ENCODE peak calls at places on chromosomes 12 and 14, in seven cellular contexts. One of them, this sample, is unnamed.

GRCh38 chr12:98291828-98292227 is 223.6 kb upstream of the TMPO start:
- DNase-seq in sigmoid colon: no peak
- DNase-seq in GM12878: no peak
- DNase-seq in GM10248: no peak
- DNase-seq in GM13977: no peak
- DNase-seq in PC-9: no peak
- DNase-seq in neural crest cell: no peak
- DNase-seq in this sample: no peak

GRCh38 chr14:50961606-50962259 is 17.4 kb upstream of the PYGL start:
- DNase-seq in GM13977: no peak
- DNase-seq in GM12878: no peak
- DNase-seq in GM10248: no peak
- DNase-seq in neural crest cell: no peak
- DNase-seq in sigmoid colon: no peak
- DNase-seq in PC-9: peak
- DNase-seq in this sample: no peak

GRCh38 chr14:74135386-74135785 is 50.6 kb downstream of the LIN52 start:
- DNase-seq in neural crest cell: no peak
- DNase-seq in PC-9: peak
- DNase-seq in GM13977: no peak
- DNase-seq in sigmoid colon: no peak
- DNase-seq in GM12878: no peak
- DNase-seq in GM10248: no peak
- DNase-seq in this sample: no peak

GRCh38 chr14:49461529-49462401 is 124.4 kb downstream of the RPS29 start:
- DNase-seq in GM12878: peak
- DNase-seq in sigmoid colon: no peak
- DNase-seq in PC-9: peak
- DNase-seq in GM10248: peak
- DNase-seq in GM13977: peak
- DNase-seq in neural crest cell: peak
- DNase-seq in this sample: no peak

GRCh38 chr12:118447181-118447580 is 70.8 kb downstream of the SUDS3 start:
- DNase-seq in GM13977: no peak
- DNase-seq in GM12878: no peak
- DNase-seq in neural crest cell: no peak
- DNase-seq in sigmoid colon: no peak
- DNase-seq in PC-9: no peak
- DNase-seq in GM10248: no peak
- DNase-seq in this sample: no peak

GRCh38 chr12:79834712-79835376 is 100.1 kb downstream of the PPP1R12A start:
- DNase-seq in GM13977: no peak
- DNase-seq in GM12878: no peak
- DNase-seq in sigmoid colon: no peak
- DNase-seq in neural crest cell: no peak
- DNase-seq in PC-9: no peak
- DNase-seq in GM10248: no peak
- DNase-seq in this sample: no peak

GRCh38 chr12:2465681-2466080 is 329.1 kb upstream of the FKBP4 start:
- DNase-seq in PC-9: no peak
- DNase-seq in GM13977: no peak
- DNase-seq in GM12878: no peak
- DNase-seq in sigmoid colon: no peak
- DNase-seq in neural crest cell: no peak
- DNase-seq in GM10248: no peak
- DNase-seq in this sample: no peak

GRCh38 chr12:40164034-40164433 is 58.2 kb upstream of the SLC2A13 start:
- DNase-seq in GM10248: no peak
- DNase-seq in neural crest cell: no peak
- DNase-seq in GM13977: no peak
- DNase-seq in PC-9: no peak
- DNase-seq in sigmoid colon: no peak
- DNase-seq in GM12878: no peak
- DNase-seq in this sample: no peak

GRCh38 chr12:122870867-122871664 is 24.9 kb downstream of the VPS37B start:
- DNase-seq in PC-9: no peak
- DNase-seq in GM13977: no peak
- DNase-seq in sigmoid colon: peak
- DNase-seq in neural crest cell: no peak
- DNase-seq in GM10248: no peak
- DNase-seq in GM12878: no peak
- DNase-seq in this sample: no peak

GRCh38 chr14:100955201-100955600 is 51.7 kb upstream of the RTL1 start:
- DNase-seq in GM12878: no peak
- DNase-seq in sigmoid colon: no peak
- DNase-seq in GM13977: no peak
- DNase-seq in PC-9: no peak
- DNase-seq in neural crest cell: no peak
- DNase-seq in GM10248: no peak
- DNase-seq in this sample: no peak

GRCh38 chr14:54722791-54723432 is 156.0 kb downstream of the SAMD4A start:
- DNase-seq in GM13977: peak
- DNase-seq in sigmoid colon: no peak
- DNase-seq in neural crest cell: no peak
- DNase-seq in GM12878: no peak
- DNase-seq in GM10248: peak
- DNase-seq in PC-9: no peak
- DNase-seq in this sample: no peak

GRCh38 chr14:68726093-68726695 is 66.7 kb downstream of the ZFP36L1 start:
- DNase-seq in sigmoid colon: no peak
- DNase-seq in GM12878: no peak
- DNase-seq in neural crest cell: no peak
- DNase-seq in GM13977: no peak
- DNase-seq in GM10248: no peak
- DNase-seq in PC-9: no peak
- DNase-seq in this sample: no peak

GRCh38 chr14:96362071-96362964 is 823 bp downstream of the ATG2B start:
- DNase-seq in neural crest cell: no peak
- DNase-seq in sigmoid colon: no peak
- DNase-seq in GM10248: peak
- DNase-seq in PC-9: peak
- DNase-seq in GM13977: peak
- DNase-seq in GM12878: peak
- DNase-seq in this sample: no peak

GRCh38 chr14:45798659-45799058 is 545.7 kb upstream of the MIS18BP1 start:
- DNase-seq in GM13977: no peak
- DNase-seq in GM10248: no peak
- DNase-seq in GM12878: no peak
- DNase-seq in neural crest cell: no peak
- DNase-seq in PC-9: no peak
- DNase-seq in sigmoid colon: no peak
- DNase-seq in this sample: no peak

GRCh38 chr14:105161314-105161713 is 7.3 kb downstream of the JAG2 start:
- DNase-seq in GM12878: no peak
- DNase-seq in sigmoid colon: no peak
- DNase-seq in PC-9: no peak
- DNase-seq in neural crest cell: no peak
- DNase-seq in GM10248: no peak
- DNase-seq in GM13977: no peak
- DNase-seq in this sample: no peak

GRCh38 chr14:41925409-41925808 is 318.7 kb downstream of the LRFN5 start:
- DNase-seq in GM13977: no peak
- DNase-seq in GM10248: no peak
- DNase-seq in PC-9: no peak
- DNase-seq in sigmoid colon: no peak
- DNase-seq in GM12878: no peak
- DNase-seq in neural crest cell: no peak
- DNase-seq in this sample: no peak

GRCh38 chr14:56587701-56588100 is 8.1 kb downstream of the TMEM260 start:
- DNase-seq in GM12878: no peak
- DNase-seq in PC-9: no peak
- DNase-seq in GM10248: no peak
- DNase-seq in GM13977: no peak
- DNase-seq in neural crest cell: no peak
- DNase-seq in sigmoid colon: no peak
- DNase-seq in this sample: no peak

GRCh38 chr12:65123435-65124063 is 2.4 kb upstream of the WIF1 start:
- DNase-seq in GM13977: peak
- DNase-seq in PC-9: no peak
- DNase-seq in GM10248: peak
- DNase-seq in sigmoid colon: no peak
- DNase-seq in GM12878: peak
- DNase-seq in neural crest cell: no peak
- DNase-seq in this sample: no peak

GRCh38 chr12:123097521-123098084 is 53.3 kb downstream of the PITPNM2 start:
- DNase-seq in neural crest cell: no peak
- DNase-seq in GM13977: no peak
- DNase-seq in GM10248: no peak
- DNase-seq in GM12878: no peak
- DNase-seq in sigmoid colon: peak
- DNase-seq in PC-9: no peak
- DNase-seq in this sample: no peak

GRCh38 chr12:122079532-122080081 is 1.1 kb downstream of the MLXIP start:
- DNase-seq in PC-9: no peak
- DNase-seq in GM13977: no peak
- DNase-seq in GM12878: no peak
- DNase-seq in neural crest cell: no peak
- DNase-seq in sigmoid colon: peak
- DNase-seq in GM10248: no peak
- DNase-seq in this sample: no peak

GRCh38 chr12:64585085-64585484 is 25.2 kb upstream of the RASSF3 start:
- DNase-seq in sigmoid colon: no peak
- DNase-seq in GM12878: no peak
- DNase-seq in neural crest cell: no peak
- DNase-seq in GM10248: no peak
- DNase-seq in PC-9: no peak
- DNase-seq in GM13977: no peak
- DNase-seq in this sample: no peak

GRCh38 chr12:3313655-3314305 is 177.2 kb upstream of the PRMT8 start:
- DNase-seq in sigmoid colon: no peak
- DNase-seq in GM13977: peak
- DNase-seq in neural crest cell: no peak
- DNase-seq in GM10248: peak
- DNase-seq in PC-9: peak
- DNase-seq in GM12878: no peak
- DNase-seq in this sample: no peak

GRCh38 chr12:56078931-56079728 is 835 bp upstream of the ERBB3 start:
- DNase-seq in PC-9: peak
- DNase-seq in GM13977: peak
- DNase-seq in sigmoid colon: peak
- DNase-seq in GM12878: no peak
- DNase-seq in neural crest cell: peak
- DNase-seq in GM10248: peak
- DNase-seq in this sample: peak

GRCh38 chr12:56080556-56081138 is 682 bp downstream of the ERBB3 start:
- DNase-seq in GM12878: no peak
- DNase-seq in neural crest cell: no peak
- DNase-seq in GM10248: no peak
- DNase-seq in PC-9: peak
- DNase-seq in GM13977: peak
- DNase-seq in sigmoid colon: no peak
- DNase-seq in this sample: peak

GRCh38 chr12:56078427-56078826 is 1.5 kb upstream of the ERBB3 start:
- DNase-seq in GM13977: no peak
- DNase-seq in GM12878: no peak
- DNase-seq in PC-9: no peak
- DNase-seq in neural crest cell: no peak
- DNase-seq in GM10248: no peak
- DNase-seq in sigmoid colon: no peak
- DNase-seq in this sample: no peak

GRCh38 chr12:56081393-56082347 is 1.7 kb downstream of the ERBB3 start:
- DNase-seq in GM13977: no peak
- DNase-seq in PC-9: no peak
- DNase-seq in GM12878: no peak
- DNase-seq in sigmoid colon: peak
- DNase-seq in neural crest cell: peak
- DNase-seq in GM10248: no peak
- DNase-seq in this sample: no peak

DNA sequence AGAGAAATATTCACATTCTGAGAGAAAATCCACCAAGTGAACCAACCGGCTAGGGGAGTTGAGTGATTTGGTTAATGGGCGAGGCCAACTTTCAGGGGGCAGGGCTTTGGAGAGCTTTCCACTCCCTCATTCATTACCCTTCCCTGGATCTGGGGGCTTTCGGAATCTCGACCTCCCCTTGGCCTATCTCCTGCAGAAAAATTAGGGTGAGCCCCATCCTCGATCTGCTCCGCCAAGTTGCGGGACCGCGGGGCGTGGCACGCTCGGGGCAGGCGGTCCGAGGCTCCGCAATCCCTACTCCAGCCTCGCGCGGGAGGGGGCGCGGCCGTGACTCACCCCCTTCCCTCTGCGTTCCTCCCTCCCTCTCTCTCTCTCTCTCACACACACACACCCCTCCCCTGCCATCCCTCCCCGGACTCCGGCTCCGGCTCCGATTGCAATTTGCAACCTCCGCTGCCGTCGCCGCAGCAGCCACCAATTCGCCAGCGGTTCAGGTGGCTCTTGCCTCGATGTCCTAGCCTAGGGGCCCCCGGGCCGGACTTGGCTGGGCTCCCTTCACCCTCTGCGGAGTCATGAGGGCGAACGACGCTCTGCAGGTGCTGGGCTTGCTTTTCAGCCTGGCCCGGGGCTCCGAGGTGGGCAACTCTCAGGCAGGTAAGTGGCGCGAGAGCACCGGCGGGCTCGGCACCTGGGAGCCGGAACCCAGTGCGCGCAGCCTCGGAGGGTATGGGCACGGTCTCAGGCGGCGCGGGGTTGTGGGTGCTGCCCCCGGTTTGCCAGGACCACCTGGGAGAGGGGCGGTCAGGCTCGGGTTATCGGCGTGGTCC is at the start of gene ERBB3:
- DNase-seq in PC-9: peak
- DNase-seq in sigmoid colon: peak
- DNase-seq in GM13977: peak
- DNase-seq in GM12878: no peak
- DNase-seq in GM10248: peak
- DNase-seq in neural crest cell: peak
- DNase-seq in this sample: peak
- TF ChIP-seq CTCF in PC-9: no peak
- TF ChIP-seq CTCF in sigmoid colon: no peak
- TF ChIP-seq CTCF in GM13977: no peak
- TF ChIP-seq CTCF in GM12878: no peak
- TF ChIP-seq CTCF in GM10248: no peak
- TF ChIP-seq CTCF in neural crest cell: no peak
- TF ChIP-seq CTCF in this sample: no peak

GRCh38 chr12:108855284-108856169 is 1.9 kb downstream of the SSH1 start:
- DNase-seq in sigmoid colon: no peak
- DNase-seq in GM10248: no peak
- DNase-seq in GM12878: no peak
- DNase-seq in neural crest cell: no peak
- DNase-seq in PC-9: peak
- DNase-seq in GM13977: no peak
- DNase-seq in this sample: no peak
- TF ChIP-seq CTCF in sigmoid colon: no peak
- TF ChIP-seq CTCF in GM10248: no peak
- TF ChIP-seq CTCF in GM12878: no peak
- TF ChIP-seq CTCF in neural crest cell: no peak
- TF ChIP-seq CTCF in PC-9: no peak
- TF ChIP-seq CTCF in GM13977: no peak
- TF ChIP-seq CTCF in this sample: no peak

GRCh38 chr12:128190614-128191013 is 76.4 kb upstream of the TMEM132C start:
- DNase-seq in PC-9: no peak
- DNase-seq in neural crest cell: peak
- DNase-seq in GM13977: no peak
- DNase-seq in GM12878: no peak
- DNase-seq in sigmoid colon: no peak
- DNase-seq in GM10248: no peak
- DNase-seq in this sample: peak
- TF ChIP-seq CTCF in PC-9: peak
- TF ChIP-seq CTCF in neural crest cell: peak
- TF ChIP-seq CTCF in GM13977: peak
- TF ChIP-seq CTCF in GM12878: no peak
- TF ChIP-seq CTCF in sigmoid colon: no peak
- TF ChIP-seq CTCF in GM10248: no peak
- TF ChIP-seq CTCF in this sample: peak

GRCh38 chr14:22822619-22823551 is 6.8 kb upstream of the MRPL52 start:
- DNase-seq in PC-9: no peak
- DNase-seq in GM13977: peak
- DNase-seq in GM12878: no peak
- DNase-seq in sigmoid colon: peak
- DNase-seq in GM10248: peak
- DNase-seq in neural crest cell: peak
- DNase-seq in this sample: peak
- TF ChIP-seq CTCF in PC-9: no peak
- TF ChIP-seq CTCF in GM13977: peak
- TF ChIP-seq CTCF in GM12878: peak
- TF ChIP-seq CTCF in sigmoid colon: peak
- TF ChIP-seq CTCF in GM10248: peak
- TF ChIP-seq CTCF in neural crest cell: peak
- TF ChIP-seq CTCF in this sample: peak

This sample was measured in progenitor cell of endocrine pancreas.